ENCODE peak calls at places on chromosomes 7 and 10, in ten cellular contexts. O is iris pigment epithelial cell; N is activated gamma-delta T cell treated with Interleukin-2 at 50 U/mL for 16 hours; Q is stimulated activated CD4-positive, alpha-beta T cell treated with anti-CD3 and anti-CD28 coated beads, Interleukin-15, amount 100 ng/mL, for 1 hour; I is adrenal gland; R is lung; M is NCI-H1092; P is fibroblast of lung; T is stimulated activated CD8-positive, alpha-beta memory T cell treated with anti-CD3 and anti-CD28 coated beads, Interleukin-12 subunit alpha, Interleukin-12 subunit beta, amount 100 ng/mL, for 4 hours; C is WTC11. X is an unnamed sample.

GRCh38 chr7:66050990-66051424 is 24.6 kb upstream of the ASL start:
- DNase-seq in O (peak), N (no peak), Q (no peak), I (peak), R (peak), M (no peak), P (peak), T (no peak), C (no peak), X (no peak)

GRCh38 chr10:30819306-30820190 is 190.0 kb upstream of the LYZL2 start:
- DNase-seq in O (peak), N (no peak), Q (no peak), I (no peak), R (no peak), M (no peak), P (peak), T (no peak), C (no peak), X (no peak)

GRCh38 chr7:44056681-44057080 is 8.7 kb downstream of the PGAM2 start:
- DNase-seq in O (no peak), N (no peak), Q (no peak), I (no peak), R (no peak), M (no peak), P (no peak), T (no peak), C (no peak), X (no peak)

GRCh38 chr10:31581741-31582323 is 262.8 kb downstream of the ZEB1 start:
- DNase-seq in O (no peak), N (no peak), Q (no peak), I (no peak), R (no peak), M (no peak), P (no peak), T (no peak), C (no peak), X (no peak)

GRCh38 chr7:87574630-87575029 is 26.1 kb downstream of the ABCB1 start:
- DNase-seq in O (peak), N (no peak), Q (no peak), I (no peak), R (no peak), M (no peak), P (peak), T (no peak), C (no peak), X (no peak)

GRCh38 chr7:158840604-158841003 is 11.3 kb upstream of the ESYT2 start:
- DNase-seq in O (no peak), N (no peak), Q (no peak), I (no peak), R (no peak), M (no peak), P (no peak), T (no peak), C (no peak), X (no peak)

GRCh38 chr7:93332172-93332571 is 100.0 kb downstream of the VPS50 start:
- DNase-seq in O (no peak), N (no peak), Q (no peak), I (no peak), R (no peak), M (no peak), P (no peak), T (no peak), C (no peak), X (no peak)

GRCh38 chr10:84993251-84994035 is 665.1 kb downstream of the CCSER2 start:
- DNase-seq in O (no peak), N (no peak), Q (no peak), I (no peak), R (no peak), M (no peak), P (no peak), T (no peak), C (no peak), X (no peak)

GRCh38 chr10:36114913-36115312 is 472.8 kb upstream of the FZD8 start:
- DNase-seq in O (peak), N (no peak), Q (no peak), I (no peak), R (peak), M (no peak), P (peak), T (no peak), C (no peak), X (no peak)

GRCh38 chr7:106199813-106200364 is 84.9 kb downstream of the NAMPT start:
- DNase-seq in O (no peak), N (no peak), Q (no peak), I (no peak), R (no peak), M (no peak), P (no peak), T (no peak), C (no peak), X (no peak)

GRCh38 chr7:78139335-78139734 is 340.8 kb downstream of the PHTF2 start:
- DNase-seq in O (peak), N (no peak), Q (no peak), I (peak), R (no peak), M (no peak), P (peak), T (no peak), C (no peak), X (no peak)

GRCh38 chr10:133343557-133343956 is 3.6 kb upstream of the PRAP1 start:
- DNase-seq in O (no peak), N (no peak), Q (no peak), I (no peak), R (no peak), M (no peak), P (no peak), T (no peak), C (no peak), X (no peak)

GRCh38 chr10:18312385-18313145 is 172.3 kb downstream of the CACNB2 start:
- DNase-seq in O (peak), N (no peak), Q (no peak), I (peak), R (no peak), M (no peak), P (peak), T (no peak), C (no peak), X (no peak)

GRCh38 chr10:48253970-48254657 is 20.4 kb downstream of the FRMPD2 start:
- DNase-seq in O (peak), N (no peak), Q (no peak), I (no peak), R (no peak), M (no peak), P (no peak), T (no peak), C (no peak), X (peak)

GRCh38 chr10:94205370-94205930 is 157.3 kb downstream of the NOC3L start:
- DNase-seq in O (peak), N (no peak), Q (no peak), I (peak), R (no peak), M (peak), P (peak), T (no peak), C (no peak), X (no peak)

GRCh38 chr7:81161459-81162075 is 242.7 kb upstream of the SEMA3C start:
- DNase-seq in O (peak), N (no peak), Q (no peak), I (no peak), R (no peak), M (no peak), P (peak), T (no peak), C (no peak), X (no peak)

GRCh38 chr7:101817031-101817929 is at the start of gene CUX1:
- DNase-seq in O (no peak), N (peak), Q (peak), I (no peak), R (no peak), M (no peak), P (no peak), T (peak), C (peak), X (no peak)

GRCh38 chr7:45699726-45700390 is 125.7 kb downstream of the ADCY1 start:
- DNase-seq in O (no peak), N (no peak), Q (no peak), I (no peak), R (no peak), M (no peak), P (no peak), T (no peak), C (peak), X (no peak)

GRCh38 chr10:122854648-122855047 is 9.0 kb upstream of the CUZD1 start:
- DNase-seq in O (peak), N (no peak), Q (no peak), I (no peak), R (no peak), M (no peak), P (peak), T (no peak), C (no peak), X (no peak)

GRCh38 chr7:94336009-94336408 is 58.7 kb upstream of the COL1A2 start:
- DNase-seq in O (no peak), N (no peak), Q (no peak), I (no peak), R (no peak), M (no peak), P (no peak), T (no peak), C (no peak), X (no peak)

GRCh38 chr7:129162732-129163131 is 18.2 kb downstream of the TSPAN33 start:
- DNase-seq in O (no peak), N (no peak), Q (no peak), I (no peak), R (no peak), M (no peak), P (no peak), T (no peak), C (no peak), X (no peak)

GRCh38 chr10:21757601-21757901 is 223.5 kb downstream of the MLLT10 start:
- DNase-seq in O (peak), N (no peak), Q (no peak), I (no peak), R (no peak), M (no peak), P (peak), T (no peak), C (peak), X (no peak)

GRCh38 chr10:123649672-123650071 is 16.5 kb upstream of the GPR26 start:
- DNase-seq in O (no peak), N (no peak), Q (no peak), I (no peak), R (no peak), M (no peak), P (no peak), T (no peak), C (no peak), X (peak)

GRCh38 chr10:26216577-26216948 is at the start of gene GAD2:
- DNase-seq in O (no peak), N (no peak), Q (no peak), I (no peak), R (no peak), M (no peak), P (no peak), T (no peak), C (no peak), X (peak)

X was measured in esophagus muscularis mucosa.